ENCODE peak calls at places on chromosome 12, in five cellular contexts. G is head of caudate nucleus; W is heart right ventricle; D is stimulated activated CD8-positive, alpha-beta memory T cell treated with anti-CD3 and anti-CD28 coated beads, Interleukin-7, amount 100 ng/mL, for 1 hour; L is myocyte. C is an unnamed sample.

GRCh38 chr12:66279127-66279712 is 23.1 kb upstream of the HELB start:
- DNase-seq in G (no peak), W (no peak), D (no peak), L (peak), C (no peak)

GRCh38 chr12:66804555-66804954 is 125.7 kb upstream of the GRIP1 start:
- DNase-seq in G (no peak), W (no peak), D (no peak), L (no peak), C (no peak)

GRCh38 chr12:91918431-91918830 is 227.2 kb downstream of the BTG1 start:
- DNase-seq in G (no peak), W (no peak), D (no peak), L (no peak), C (no peak)

GRCh38 chr12:121711925-121712461 is 559 bp upstream of the TMEM120B start:
- DNase-seq in G (peak), W (peak), D (no peak), L (peak), C (no peak)

GRCh38 chr12:12612403-12612802 is 727 bp downstream of the CREBL2 start:
- DNase-seq in G (peak), W (no peak), D (no peak), L (peak), C (no peak)

GRCh38 chr12:91952916-91953315 is 192.7 kb downstream of the BTG1 start:
- DNase-seq in G (no peak), W (no peak), D (no peak), L (no peak), C (no peak)

GRCh38 chr12:58455146-58455545 is 465.2 kb downstream of the LRIG3 start:
- DNase-seq in G (no peak), W (no peak), D (no peak), L (no peak), C (no peak)

GRCh38 chr12:21451529-21451928 is 14.1 kb downstream of the PYROXD1 start:
- DNase-seq in G (no peak), W (no peak), D (no peak), L (no peak), C (no peak)

GRCh38 chr12:106329231-106329985 is 26.9 kb downstream of the TCP11L2 start:
- DNase-seq in G (no peak), W (no peak), D (no peak), L (no peak), C (no peak)

GRCh38 chr12:64083285-64084210 is 138.5 kb downstream of the KICS2 start:
- DNase-seq in G (peak), W (peak), D (no peak), L (peak), C (peak)

GRCh38 chr12:30417697-30418231 is 277.9 kb downstream of the IPO8 start:
- DNase-seq in G (peak), W (no peak), D (no peak), L (peak), C (no peak)

GRCh38 chr12:51374346-51374745 is 16.9 kb downstream of the GALNT6 start:
- DNase-seq in G (no peak), W (no peak), D (no peak), L (no peak), C (no peak)

GRCh38 chr12:54357802-54358619 is 6.3 kb downstream of the GPR84 start:
- DNase-seq in G (peak), W (no peak), D (no peak), L (no peak), C (no peak)

GRCh38 chr12:66668311-66668710 is 10.6 kb downstream of the GRIP1 start:
- DNase-seq in G (no peak), W (no peak), D (no peak), L (no peak), C (no peak)

GRCh38 chr12:67241482-67241881 is 27.7 kb upstream of the CAND1 start:
- DNase-seq in G (no peak), W (no peak), D (no peak), L (peak), C (no peak)

C was measured in tibial artery.